ENCODE peak calls at places on chromosome 2, in four cellular contexts. One of them, this sample, is unnamed.
A peak's percentile ranks its signal among the peaks of the same experiment; 100 is the strongest.

GRCh38 chr2:169050476-169051240 is 18.7 kb upstream of the DHRS9 start:
- DNase-seq in MCF 10A: peak; percentile 58
- DNase-seq in BE2C: no peak
- DNase-seq in progenitor cell of endocrine pancreas: no peak
- DNase-seq in this sample: no peak

GRCh38 chr2:170930132-170931109 is 1.4 kb downstream of the GORASP2 start:
- DNase-seq in MCF 10A: peak; percentile 63
- DNase-seq in BE2C: no peak
- DNase-seq in progenitor cell of endocrine pancreas: no peak
- DNase-seq in this sample: no peak

GRCh38 chr2:145094353-145094752 is 574.4 kb upstream of the ZEB2 start:
- DNase-seq in MCF 10A: no peak
- DNase-seq in BE2C: no peak
- DNase-seq in progenitor cell of endocrine pancreas: no peak
- DNase-seq in this sample: no peak

GRCh38 chr2:176056411-176056810 is 27.4 kb downstream of the EVX2 start:
- DNase-seq in MCF 10A: peak; percentile 44
- DNase-seq in BE2C: peak; percentile 63
- DNase-seq in progenitor cell of endocrine pancreas: no peak
- DNase-seq in this sample: no peak

GRCh38 chr2:105196651-105197050 is 44.9 kb upstream of the GPR45 start:
- DNase-seq in MCF 10A: no peak
- DNase-seq in BE2C: no peak
- DNase-seq in progenitor cell of endocrine pancreas: no peak
- DNase-seq in this sample: no peak

GRCh38 chr2:166384774-166385173 is 9.0 kb upstream of the SCN9A start:
- DNase-seq in MCF 10A: peak; percentile 45
- DNase-seq in BE2C: no peak
- DNase-seq in progenitor cell of endocrine pancreas: no peak
- DNase-seq in this sample: peak; percentile 47

GRCh38 chr2:239378021-239378917 is 22.6 kb downstream of the HDAC4 start:
- DNase-seq in MCF 10A: no peak
- DNase-seq in BE2C: peak; percentile 4
- DNase-seq in progenitor cell of endocrine pancreas: no peak
- DNase-seq in this sample: no peak

GRCh38 chr2:230413465-230413864 is 2.5 kb upstream of the SP100 start:
- DNase-seq in MCF 10A: no peak
- DNase-seq in BE2C: no peak
- DNase-seq in progenitor cell of endocrine pancreas: no peak
- DNase-seq in this sample: no peak

GRCh38 chr2:175686002-175686401 is 316.1 kb downstream of the LNPK start:
- DNase-seq in MCF 10A: no peak
- DNase-seq in BE2C: no peak
- DNase-seq in progenitor cell of endocrine pancreas: no peak
- DNase-seq in this sample: no peak

GRCh38 chr2:128408349-128409305 is 90.0 kb upstream of the HS6ST1 start:
- DNase-seq in MCF 10A: peak; percentile 9
- DNase-seq in BE2C: no peak
- DNase-seq in progenitor cell of endocrine pancreas: peak; percentile 4
- DNase-seq in this sample: peak; percentile 52

GRCh38 chr2:197279997-197280756 is 30.4 kb downstream of the ANKRD44 start:
- DNase-seq in MCF 10A: no peak
- DNase-seq in BE2C: peak; percentile 33
- DNase-seq in progenitor cell of endocrine pancreas: no peak
- DNase-seq in this sample: peak; percentile 82

GRCh38 chr2:25528173-25528572 is 145.2 kb downstream of the DTNB start:
- DNase-seq in MCF 10A: peak; percentile 23
- DNase-seq in BE2C: no peak
- DNase-seq in progenitor cell of endocrine pancreas: no peak
- DNase-seq in this sample: peak; percentile 63

GRCh38 chr2:15701991-15702390 is 110.3 kb downstream of the DDX1 start:
- DNase-seq in MCF 10A: no peak
- DNase-seq in BE2C: no peak
- DNase-seq in progenitor cell of endocrine pancreas: no peak
- DNase-seq in this sample: no peak

GRCh38 chr2:153872311-153873061 is 764 bp downstream of the GALNT13 start:
- DNase-seq in MCF 10A: no peak
- DNase-seq in BE2C: peak; percentile 23
- DNase-seq in progenitor cell of endocrine pancreas: peak; percentile 14
- DNase-seq in this sample: no peak

DNA sequence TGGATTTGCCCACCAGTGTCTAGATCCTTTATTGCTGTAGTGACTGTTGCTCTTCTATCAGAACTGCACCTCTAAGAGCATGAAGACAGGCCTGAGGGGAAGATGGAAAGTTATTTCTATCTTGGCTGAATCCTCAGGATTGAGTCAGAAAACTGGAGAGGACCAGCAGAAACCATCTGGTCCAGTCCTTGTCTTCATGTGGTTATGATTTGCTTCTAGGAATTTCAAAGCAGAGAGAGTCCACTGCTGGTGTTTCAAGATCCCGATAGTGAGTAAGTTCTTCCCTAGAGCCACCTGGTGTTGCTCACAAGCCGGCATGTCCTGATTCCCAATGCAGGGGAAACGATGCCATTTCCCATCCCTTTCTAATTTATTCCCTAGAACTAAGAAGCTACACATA is 84.2 kb downstream of the NCKAP5 start:
- DNase-seq in MCF 10A: no peak
- DNase-seq in BE2C: no peak
- DNase-seq in progenitor cell of endocrine pancreas: no peak
- DNase-seq in this sample: no peak
- TF ChIP-seq CTCF in MCF 10A: no peak
- TF ChIP-seq CTCF in BE2C: no peak
- TF ChIP-seq CTCF in progenitor cell of endocrine pancreas: no peak
- TF ChIP-seq CTCF in this sample: no peak

GRCh38 chr2:51510298-51510697 is 478.4 kb upstream of the NRXN1 start:
- DNase-seq in MCF 10A: no peak
- DNase-seq in BE2C: no peak
- DNase-seq in progenitor cell of endocrine pancreas: no peak
- DNase-seq in this sample: no peak

GRCh38 chr2:51511002-51511401 is 479.1 kb upstream of the NRXN1 start:
- DNase-seq in MCF 10A: no peak
- DNase-seq in BE2C: no peak
- DNase-seq in progenitor cell of endocrine pancreas: no peak
- DNase-seq in this sample: no peak

GRCh38 chr2:51505533-51505932 is 473.6 kb upstream of the NRXN1 start:
- DNase-seq in MCF 10A: no peak
- DNase-seq in BE2C: no peak
- DNase-seq in progenitor cell of endocrine pancreas: no peak
- DNase-seq in this sample: no peak
- TF ChIP-seq CTCF in MCF 10A: no peak
- TF ChIP-seq CTCF in BE2C: no peak
- TF ChIP-seq CTCF in progenitor cell of endocrine pancreas: no peak
- TF ChIP-seq CTCF in this sample: no peak

GRCh38 chr2:208657468-208657867 is 250.9 kb downstream of the PTH2R start:
- DNase-seq in MCF 10A: peak; percentile 35
- DNase-seq in BE2C: no peak
- DNase-seq in progenitor cell of endocrine pancreas: no peak
- DNase-seq in this sample: no peak
- TF ChIP-seq CTCF in MCF 10A: no peak
- TF ChIP-seq CTCF in BE2C: peak; percentile 55
- TF ChIP-seq CTCF in progenitor cell of endocrine pancreas: no peak
- TF ChIP-seq CTCF in this sample: no peak

GRCh38 chr2:43269074-43269572 is 42.7 kb upstream of the ZFP36L2 start:
- DNase-seq in MCF 10A: peak; percentile 38
- DNase-seq in BE2C: peak; percentile 79
- DNase-seq in progenitor cell of endocrine pancreas: no peak
- DNase-seq in this sample: peak; percentile 62
- TF ChIP-seq CTCF in MCF 10A: no peak
- TF ChIP-seq CTCF in BE2C: peak; percentile 30
- TF ChIP-seq CTCF in progenitor cell of endocrine pancreas: no peak
- TF ChIP-seq CTCF in this sample: no peak

DNA sequence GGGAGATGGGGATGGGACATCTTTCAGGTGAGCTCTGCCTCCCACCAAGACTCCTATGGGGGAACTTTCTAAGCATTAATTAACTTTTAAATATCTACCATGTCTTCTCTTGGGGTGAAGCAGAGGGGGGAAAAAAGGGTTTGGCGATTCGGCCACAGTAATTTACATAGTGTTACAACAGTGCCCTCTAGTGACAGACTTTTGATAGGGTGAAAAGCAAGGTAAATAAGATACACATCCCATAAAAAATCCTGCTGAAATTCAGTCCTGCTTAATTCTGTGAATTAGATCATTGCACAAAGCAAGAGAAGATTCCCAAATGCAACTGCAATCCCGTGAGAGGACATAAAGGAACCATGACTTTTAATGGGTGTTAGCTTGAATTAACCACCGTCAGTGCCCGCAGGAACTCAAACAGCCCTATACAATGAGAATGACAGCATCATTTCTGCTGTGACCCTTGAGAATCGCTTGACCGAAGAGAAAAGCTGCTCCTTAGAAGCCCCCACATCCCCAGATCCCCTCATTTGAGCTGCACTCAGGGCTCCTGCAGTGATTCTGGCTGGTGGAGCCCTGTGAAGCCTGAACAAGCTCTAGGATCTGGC is 32.8 kb downstream of the FAM124B start:
- DNase-seq in MCF 10A: peak; percentile 66
- DNase-seq in BE2C: peak; percentile 20
- DNase-seq in progenitor cell of endocrine pancreas: no peak
- DNase-seq in this sample: peak; percentile 36
- TF ChIP-seq CTCF in MCF 10A: peak; percentile 61
- TF ChIP-seq CTCF in BE2C: peak; percentile 69
- TF ChIP-seq CTCF in progenitor cell of endocrine pancreas: peak; percentile 64
- TF ChIP-seq CTCF in this sample: peak; percentile 57

GRCh38 chr2:120960994-120961393 is 225.3 kb downstream of the GLI2 start:
- DNase-seq in MCF 10A: no peak
- DNase-seq in BE2C: no peak
- DNase-seq in progenitor cell of endocrine pancreas: no peak
- DNase-seq in this sample: no peak

GRCh38 chr2:120959426-120959825 is 223.8 kb downstream of the GLI2 start:
- DNase-seq in MCF 10A: no peak
- DNase-seq in BE2C: no peak
- DNase-seq in progenitor cell of endocrine pancreas: no peak
- DNase-seq in this sample: no peak

GRCh38 chr2:120956486-120957156 is 221.0 kb downstream of the GLI2 start:
- DNase-seq in MCF 10A: no peak
- DNase-seq in BE2C: no peak
- DNase-seq in progenitor cell of endocrine pancreas: no peak
- DNase-seq in this sample: no peak

GRCh38 chr2:120957905-120958304 is 222.2 kb downstream of the GLI2 start:
- DNase-seq in MCF 10A: no peak
- DNase-seq in BE2C: no peak
- DNase-seq in progenitor cell of endocrine pancreas: no peak
- DNase-seq in this sample: no peak

GRCh38 chr2:120958623-120959366 is 223.1 kb downstream of the GLI2 start:
- DNase-seq in MCF 10A: no peak
- DNase-seq in BE2C: peak; percentile 41
- DNase-seq in progenitor cell of endocrine pancreas: no peak
- DNase-seq in this sample: no peak
- TF ChIP-seq CTCF in MCF 10A: peak; percentile 32
- TF ChIP-seq CTCF in BE2C: peak; percentile 34
- TF ChIP-seq CTCF in progenitor cell of endocrine pancreas: peak; percentile 21
- TF ChIP-seq CTCF in this sample: peak; percentile 32

GRCh38 chr2:241722896-241723454 is 11.5 kb upstream of the D2HGDH start:
- DNase-seq in MCF 10A: no peak
- DNase-seq in BE2C: no peak
- DNase-seq in progenitor cell of endocrine pancreas: no peak
- DNase-seq in this sample: no peak

GRCh38 chr2:241721852-241722251 is 12.6 kb upstream of the D2HGDH start:
- DNase-seq in MCF 10A: no peak
- DNase-seq in BE2C: no peak
- DNase-seq in progenitor cell of endocrine pancreas: no peak
- DNase-seq in this sample: no peak

GRCh38 chr2:241724975-241725870 is 9.2 kb upstream of the D2HGDH start:
- DNase-seq in MCF 10A: no peak
- DNase-seq in BE2C: no peak
- DNase-seq in progenitor cell of endocrine pancreas: no peak
- DNase-seq in this sample: no peak

GRCh38 chr2:241726459-241726858 is 8.0 kb upstream of the D2HGDH start:
- DNase-seq in MCF 10A: no peak
- DNase-seq in BE2C: no peak
- DNase-seq in progenitor cell of endocrine pancreas: no peak
- DNase-seq in this sample: no peak

DNA sequence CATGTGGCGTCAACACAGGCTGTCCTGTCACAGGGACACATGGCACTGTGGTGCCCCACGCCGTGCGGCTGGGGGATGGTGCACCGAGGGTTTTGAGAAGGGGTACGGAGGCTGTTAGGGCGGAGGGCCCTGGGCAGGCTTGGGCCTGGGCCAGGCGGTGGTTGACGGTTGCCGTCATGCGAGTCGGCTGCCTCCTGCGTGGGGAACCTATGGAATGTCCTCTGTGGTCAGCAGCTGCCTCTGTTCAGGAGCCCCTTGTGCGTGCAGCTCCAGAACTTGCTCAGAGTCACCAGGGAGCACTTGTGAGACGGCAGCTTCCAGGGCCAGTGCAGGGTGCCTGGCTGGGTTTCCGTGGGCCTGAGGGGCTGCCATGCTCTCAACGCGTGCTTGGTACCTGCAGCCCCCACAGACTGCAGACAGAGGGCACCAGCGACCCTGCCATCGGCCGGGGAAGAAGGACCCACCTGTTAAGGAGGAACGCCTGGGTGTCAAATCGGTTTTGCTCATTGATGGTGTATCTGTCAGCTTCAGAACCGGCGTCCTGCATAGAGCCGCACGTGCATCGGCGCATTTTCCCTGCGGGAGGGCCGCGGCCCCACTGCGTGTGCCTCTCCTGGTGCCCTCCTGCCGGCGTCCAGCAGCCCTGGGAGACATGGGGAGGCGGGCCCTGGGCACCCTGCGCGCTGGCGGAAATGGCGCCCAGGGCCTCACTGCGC is 10.0 kb upstream of the D2HGDH start:
- DNase-seq in MCF 10A: no peak
- DNase-seq in BE2C: no peak
- DNase-seq in progenitor cell of endocrine pancreas: no peak
- DNase-seq in this sample: no peak
- TF ChIP-seq CTCF in MCF 10A: no peak
- TF ChIP-seq CTCF in BE2C: peak; percentile 50
- TF ChIP-seq CTCF in progenitor cell of endocrine pancreas: peak; percentile 28
- TF ChIP-seq CTCF in this sample: peak; percentile 27

GRCh38 chr2:227125506-227125905 is 38.5 kb downstream of the COL4A4 start:
- DNase-seq in MCF 10A: no peak
- DNase-seq in BE2C: peak; percentile 30
- DNase-seq in progenitor cell of endocrine pancreas: no peak
- DNase-seq in this sample: no peak
- TF ChIP-seq CTCF in MCF 10A: no peak
- TF ChIP-seq CTCF in BE2C: peak; percentile 55
- TF ChIP-seq CTCF in progenitor cell of endocrine pancreas: no peak
- TF ChIP-seq CTCF in this sample: peak; percentile 15

DNA sequence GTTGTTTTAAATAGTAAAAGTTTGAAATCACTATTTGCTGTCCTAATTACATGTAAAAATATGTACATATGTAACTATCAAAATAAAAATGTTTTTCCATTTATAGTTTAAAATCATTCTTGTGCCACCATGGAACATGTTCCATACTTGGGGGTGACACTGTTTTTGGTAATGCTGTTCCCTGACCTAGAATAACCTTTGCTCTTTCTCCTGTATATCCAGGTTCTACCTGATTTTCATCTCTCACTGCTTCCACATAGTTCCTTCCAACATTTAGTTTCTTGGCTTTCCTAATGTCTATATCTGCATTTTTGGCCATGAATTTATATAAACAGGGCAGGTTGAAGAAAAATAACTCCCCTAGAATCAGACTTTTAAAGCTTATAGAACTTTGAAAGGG is 2.5 kb downstream of the SPOPL start:
- DNase-seq in MCF 10A: no peak
- DNase-seq in BE2C: no peak
- DNase-seq in progenitor cell of endocrine pancreas: no peak
- DNase-seq in this sample: no peak
- TF ChIP-seq CTCF in MCF 10A: no peak
- TF ChIP-seq CTCF in BE2C: no peak
- TF ChIP-seq CTCF in progenitor cell of endocrine pancreas: no peak
- TF ChIP-seq CTCF in this sample: no peak

This sample was measured in astrocyte of the cerebellum.